ENCODE peak calls at places on chromosome 15, in five cellular contexts. T, Q, W, B and V are unnamed samples.

GRCh38 chr15:67997996-67998395 is 56.1 kb upstream of the PIAS1 start:
- DNase-seq in T (no peak), Q (no peak), W (no peak), B (no peak), V (no peak)

GRCh38 chr15:38389924-38390542 is 63.9 kb upstream of the FAM98B start:
- DNase-seq in T (peak; percentile 44), Q (peak; percentile 80), W (peak; percentile 71), B (peak; percentile 77), V (peak; percentile 59)

GRCh38 chr15:44667039-44667360 is 3.5 kb upstream of the SPG11 start:
- DNase-seq in T (no peak), Q (no peak), W (no peak), B (no peak), V (no peak)

GRCh38 chr15:99361541-99362185 is 110.4 kb downstream of the LRRC28 start:
- DNase-seq in T (no peak), Q (no peak), W (no peak), B (no peak), V (no peak)

GRCh38 chr15:27865323-27865922 is 233.7 kb downstream of the OCA2 start:
- DNase-seq in T (no peak), Q (no peak), W (no peak), B (no peak), V (no peak)

GRCh38 chr15:68445351-68445750 is 13.4 kb upstream of the ITGA11 start:
- DNase-seq in T (no peak), Q (no peak), W (no peak), B (no peak), V (no peak)

GRCh38 chr15:79381593-79381992 is 50.5 kb upstream of the MINAR1 start:
- DNase-seq in T (no peak), Q (no peak), W (no peak), B (no peak), V (no peak)

GRCh38 chr15:66433726-66434125 is 47.0 kb downstream of the MAP2K1 start:
- DNase-seq in T (no peak), Q (no peak), W (no peak), B (no peak), V (no peak)

GRCh38 chr15:72827216-72827615 is 43.7 kb upstream of the ADPGK start:
- DNase-seq in T (no peak), Q (no peak), W (no peak), B (no peak), V (no peak)

GRCh38 chr15:38683382-38684242 is 119.0 kb upstream of the RASGRP1 start:
- DNase-seq in T (no peak), Q (peak; percentile 66), W (peak; percentile 71), B (peak; percentile 70), V (no peak)

GRCh38 chr15:62436235-62436634 is 271.1 kb upstream of the C2CD4B start:
- DNase-seq in T (no peak), Q (no peak), W (no peak), B (peak; percentile 19), V (no peak)

GRCh38 chr15:63292241-63292640 is 14.8 kb downstream of the APH1B start:
- DNase-seq in T (no peak), Q (no peak), W (no peak), B (no peak), V (no peak)

GRCh38 chr15:37106490-37107001 is 6.2 kb upstream of the MEIS2 start:
- DNase-seq in T (peak; percentile 39), Q (peak; percentile 66), W (no peak), B (no peak), V (peak; percentile 71)

GRCh38 chr15:99213187-99213811 is 36.1 kb downstream of the TTC23 start:
- DNase-seq in T (peak; percentile 76), Q (peak; percentile 94), W (peak; percentile 81), B (peak; percentile 80), V (peak; percentile 74)

GRCh38 chr15:31157644-31158069 is 56.1 kb upstream of the TRPM1 start:
- DNase-seq in T (no peak), Q (peak; percentile 64), W (peak; percentile 64), B (no peak), V (peak; percentile 56)

GRCh38 chr15:73578036-73578435 is 55.2 kb downstream of the NPTN start:
- DNase-seq in T (no peak), Q (no peak), W (no peak), B (peak; percentile 46), V (no peak)

GRCh38 chr15:71753346-71753745 is 57.0 kb upstream of the NR2E3 start:
- DNase-seq in T (no peak), Q (no peak), W (no peak), B (no peak), V (no peak)
- H3K27me3 ChIP-seq in T (no peaks in the 10 kb centered on the region), Q (no peaks in the 10 kb centered on the region), W (no peaks in the 10 kb centered on the region), B (no peaks in the 10 kb centered on the region), V (no peaks in the 10 kb centered on the region)

DNA sequence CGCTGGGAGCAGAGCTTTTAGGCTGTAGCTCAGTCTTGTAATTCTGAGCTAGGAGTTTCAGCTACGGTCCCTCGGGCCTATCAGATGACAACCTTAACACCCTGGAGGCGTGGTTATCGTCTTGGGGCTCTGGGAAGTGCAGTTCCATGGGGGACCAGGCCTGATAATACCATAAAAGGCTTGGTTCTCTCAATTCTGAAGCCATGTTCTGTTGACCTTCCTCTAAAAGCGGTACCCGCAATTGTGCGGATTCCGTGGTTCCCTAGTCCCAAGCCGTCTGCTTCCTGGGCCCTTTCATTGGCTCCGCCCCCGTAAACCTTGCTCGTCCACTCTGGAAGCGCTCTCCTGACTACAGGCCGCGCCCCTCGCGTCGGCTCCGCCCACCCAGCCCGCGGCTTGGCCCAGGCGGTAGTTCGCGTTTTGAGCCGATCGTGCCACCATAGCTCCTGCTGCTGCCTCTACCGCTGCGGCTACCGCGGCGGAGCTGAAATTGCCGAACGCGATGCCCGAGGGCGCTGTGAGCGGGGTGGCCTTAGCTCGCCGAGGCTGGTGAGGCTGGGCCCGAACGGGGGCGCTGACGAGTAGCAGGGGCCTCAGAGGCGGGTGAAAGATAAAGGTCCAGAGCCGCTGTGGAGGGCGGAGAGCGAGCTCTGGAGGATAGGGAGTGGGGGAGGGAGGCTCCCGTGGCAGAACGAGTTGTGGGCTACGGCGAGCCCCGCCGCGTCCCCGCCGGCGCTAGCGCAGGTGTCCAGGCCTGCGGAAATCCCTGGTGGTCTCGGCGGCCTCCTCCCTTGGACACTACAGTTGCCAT is at the start of gene MAPKBP1:
- DNase-seq in T (peak; percentile 97), Q (peak; percentile 98), W (peak; percentile 99), B (peak; percentile 98), V (peak; percentile 98)
- TF ChIP-seq POLR2A in T (no peak), Q (no peak), W (peak; percentile 20), B (peak; percentile 51), V (peak; percentile 60)

GRCh38 chr15:76309561-76310330 is 1.5 kb downstream of the ETFA start:
- DNase-seq in T (no peak), Q (no peak), W (no peak), B (no peak), V (no peak)

GRCh38 chr15:76312540-76313174 is 1.4 kb upstream of the ETFA start:
- DNase-seq in T (no peak), Q (no peak), W (no peak), B (no peak), V (no peak)

GRCh38 chr15:76313731-76314130 is 2.5 kb upstream of the ETFA start:
- DNase-seq in T (no peak), Q (no peak), W (no peak), B (no peak), V (no peak)

GRCh38 chr15:76310470-76311070 is 699 bp downstream of the ETFA start:
- DNase-seq in T (no peak), Q (peak; percentile 28), W (no peak), B (no peak), V (no peak)

GRCh38 chr15:76311071-76311956 is at the start of gene ETFA:
- DNase-seq in T (peak; percentile 97), Q (peak; percentile 98), W (peak; percentile 97), B (peak; percentile 98), V (peak; percentile 96)
- H3K4me1 ChIP-seq in T (peaks cover 44% of the 10 kb centered on the region), Q (peaks cover 15% of the 10 kb centered on the region), W (peaks cover 32% of the 10 kb centered on the region), B (peaks cover 11% of the 10 kb centered on the region), V (peaks cover 6% of the 10 kb centered on the region)

DNA sequence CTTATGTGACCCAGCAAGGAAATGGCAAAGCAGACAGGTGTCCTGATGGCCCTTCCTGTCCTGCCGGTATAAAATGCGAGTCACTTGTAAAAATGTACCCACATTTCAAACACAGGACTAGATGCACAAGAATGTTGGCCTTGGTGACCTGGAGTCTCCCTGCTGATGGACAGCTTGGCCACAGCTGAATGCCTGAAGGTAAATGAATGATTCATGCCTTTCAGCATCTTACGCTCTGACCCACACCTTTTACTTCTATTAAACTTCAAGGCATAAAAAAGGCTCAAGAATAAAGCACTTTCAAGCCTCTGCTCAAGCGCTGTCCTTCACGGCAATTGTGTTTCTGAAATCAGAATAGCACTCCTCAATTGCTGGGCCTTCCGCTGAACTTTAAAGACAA is 228.0 kb upstream of the SLCO3A1 start:
- DNase-seq in T (no peak), Q (no peak), W (no peak), B (no peak), V (no peak)
- H3K27me3 ChIP-seq in T (no peaks in the 10 kb centered on the region), Q (no peaks in the 10 kb centered on the region), W (no peaks in the 10 kb centered on the region), B (no peaks in the 10 kb centered on the region), V (no peaks in the 10 kb centered on the region)

DNA sequence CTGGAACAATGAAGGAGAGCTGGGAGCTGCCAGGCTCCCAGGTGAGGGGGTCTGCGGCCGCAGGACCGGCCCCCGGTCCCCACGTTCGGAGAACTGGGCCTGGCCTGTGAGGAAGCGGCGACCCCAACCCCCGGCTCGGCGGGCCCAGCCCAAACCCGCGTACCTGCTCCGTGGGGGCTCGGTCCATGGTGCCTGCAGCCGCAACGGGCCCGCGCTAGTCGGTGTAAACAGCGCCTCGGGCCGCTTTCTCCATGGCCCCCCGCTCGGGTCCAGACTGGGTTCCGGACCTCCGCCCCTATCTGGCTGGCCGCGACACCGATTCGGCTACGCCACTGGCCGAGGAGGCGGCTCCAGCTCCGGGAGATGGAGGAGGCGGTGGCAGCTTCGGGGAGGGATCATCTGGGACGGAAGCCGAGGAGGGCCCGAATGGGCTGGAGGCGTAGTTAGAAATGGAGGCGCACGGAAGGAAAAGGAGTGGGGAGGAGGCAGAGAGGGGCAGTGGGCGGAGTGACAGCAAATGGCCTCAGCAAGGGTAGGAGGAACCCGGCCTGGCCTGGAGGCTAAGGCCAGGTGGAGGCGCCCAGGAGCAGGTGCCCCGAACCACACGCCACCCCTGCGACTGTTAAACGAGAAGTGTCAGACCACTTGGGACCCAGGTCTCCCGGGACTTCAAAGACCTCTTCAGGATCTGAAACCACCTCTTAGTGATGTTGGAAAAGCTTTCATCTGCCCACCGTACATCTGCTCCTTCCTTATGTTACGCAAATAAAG is at the start of gene SECISBP2L:
- DNase-seq in T (peak; percentile 96), Q (peak; percentile 96), W (peak; percentile 96), B (peak; percentile 95), V (peak; percentile 88)
- TF ChIP-seq POLR2A in T (no peak), Q (no peak), W (peak; percentile 66), B (peak; percentile 92), V (peak; percentile 51)